ENCODE peak calls at places on chromosome 20, in seven cellular contexts. S, L, I, K, A, Z and B are unnamed samples.

GRCh38 chr20:3045816-3046676 is at the start of gene MRPS26:
- DNase-seq in I (peak), S (peak), A (peak), K (peak), Z (peak), L (peak), B (peak)

GRCh38 chr20:37984018-37984785 is 49.1 kb downstream of the TTI1 start:
- DNase-seq in I (no peak), L (no peak), Z (peak), A (no peak), K (peak), S (no peak), B (no peak)

GRCh38 chr20:35276408-35276807 is 1.5 kb downstream of the MMP24OS start:
- DNase-seq in L (no peak), K (no peak), I (no peak), A (no peak), S (no peak), Z (no peak), B (no peak)

GRCh38 chr20:2651772-2652723 is at the start of gene NOP56:
- DNase-seq in I (peak), S (peak), Z (peak), K (peak), L (peak), A (peak), B (peak)

GRCh38 chr20:32972181-32973076 is 31.8 kb downstream of the SUN5 start:
- DNase-seq in I (no peak), A (peak), L (no peak), K (no peak), Z (no peak), S (peak), B (peak)

GRCh38 chr20:41232971-41233926 is 84.3 kb downstream of the ZHX3 start:
- DNase-seq in A (no peak), S (peak), L (no peak), I (peak), K (no peak), Z (no peak), B (peak)

GRCh38 chr20:53157443-53158408 is 185.6 kb downstream of the TSHZ2 start:
- DNase-seq in I (peak), A (peak), Z (peak), K (no peak), L (no peak), S (peak), B (peak)

GRCh38 chr20:7497985-7498384 is 442.3 kb downstream of the HAO1 start:
- DNase-seq in S (peak), L (no peak), A (no peak), K (no peak), Z (no peak), I (peak), B (no peak)

GRCh38 chr20:36377348-36378326 is 71.5 kb downstream of the DLGAP4 start:
- DNase-seq in L (no peak), Z (no peak), K (no peak), I (no peak), A (no peak), S (no peak), B (no peak)

GRCh38 chr20:4684837-4685413 is 36.8 kb upstream of the PRND start:
- DNase-seq in S (no peak), I (peak), L (no peak), A (no peak), K (no peak), Z (no peak), B (no peak)

GRCh38 chr20:925516-925915 is 9.4 kb upstream of the ANGPT4 start:
- DNase-seq in L (no peak), K (no peak), A (no peak), Z (peak), I (no peak), S (no peak), B (no peak)

GRCh38 chr20:54555150-54555549 is 79.8 kb downstream of the DOK5 start:
- DNase-seq in K (no peak), I (no peak), L (no peak), S (no peak), A (no peak), Z (no peak), B (no peak)

GRCh38 chr20:11275740-11276139 is 601.9 kb upstream of the JAG1 start:
- DNase-seq in L (no peak), Z (no peak), K (no peak), I (no peak), A (no peak), S (no peak), B (no peak)

GRCh38 chr20:23880426-23880825 is 878 bp upstream of the CST5 start:
- DNase-seq in L (no peak), A (no peak), I (no peak), S (no peak), Z (no peak), K (no peak), B (no peak)

GRCh38 chr20:50242863-50243609 is 52.4 kb downstream of the CEBPB start:
- DNase-seq in Z (peak), L (no peak), S (peak), I (no peak), K (peak), A (peak), B (no peak)

GRCh38 chr20:2729251-2729713 is 36.7 kb downstream of the EBF4 start:
- DNase-seq in A (no peak), Z (no peak), K (no peak), I (no peak), S (no peak), L (no peak), B (peak)

GRCh38 chr20:60483371-60483770 is 525.1 kb downstream of the CDH26 start:
- DNase-seq in L (no peak), I (no peak), Z (no peak), S (no peak), A (no peak), K (no peak), B (no peak)

GRCh38 chr20:51095755-51096509 is 73.0 kb upstream of the KCNG1 start:
- DNase-seq in I (no peak), A (no peak), L (peak), Z (no peak), S (no peak), K (no peak), B (peak)

GRCh38 chr20:23477223-23477622 is 13.7 kb upstream of the CST8 start:
- DNase-seq in L (no peak), I (no peak), Z (no peak), A (no peak), K (no peak), S (no peak), B (no peak)

GRCh38 chr20:41854765-41855164 is 236.6 kb upstream of the CHD6 start:
- DNase-seq in A (no peak), L (no peak), S (no peak), K (no peak), I (no peak), Z (no peak), B (no peak)

GRCh38 chr20:47272893-47273590 is 83.5 kb downstream of the ZMYND8 start:
- DNase-seq in I (peak), K (peak), A (peak), Z (peak), S (peak), L (peak), B (peak)

GRCh38 chr20:37259031-37259430 is 2.6 kb downstream of the GHRH start:
- DNase-seq in Z (no peak), K (no peak), A (no peak), S (no peak), L (no peak), I (no peak), B (no peak)

GRCh38 chr20:25274481-25274880 is 26.6 kb downstream of the PYGB start:
- DNase-seq in S (no peak), L (no peak), A (peak), K (no peak), Z (peak), I (no peak), B (no peak)

GRCh38 chr20:58065508-58066361 is 162.7 kb downstream of the ANKRD60 start:
- DNase-seq in A (no peak), Z (no peak), K (peak), L (no peak), I (no peak), S (no peak), B (no peak)

GRCh38 chr20:16486532-16486931 is 86.7 kb downstream of the KIF16B start:
- DNase-seq in Z (no peak), K (no peak), I (no peak), S (no peak), L (no peak), A (no peak), B (no peak)

GRCh38 chr20:53751394-53752368 is 158.0 kb upstream of the ZNF217 start:
- DNase-seq in S (peak), Z (peak), K (no peak), I (no peak), L (no peak), A (peak), B (peak)